ENCODE peak calls at places on chromosomes 13 and 19, in eight cellular contexts. K is left ventricle myocardium inferior, M is AG04450, Q is pancreas, C is heart right ventricle, Z is fibroblast of pulmonary artery, V is lower leg skin, L is Panc1. B is an unnamed sample.

GRCh38 chr13:20159646-20160345 is 1.1 kb downstream of the GJA3 start:
- DNase-seq in Z (peak), C (no peak), M (no peak), L (peak), V (no peak), Q (no peak), K (no peak), B (no peak)

GRCh38 chr13:114027046-114027760 is 53.3 kb upstream of the C13orf46 start:
- DNase-seq in M (no peak), Q (no peak), V (no peak), C (peak), K (peak), L (no peak), Z (no peak), B (peak)

GRCh38 chr19:46402725-46403124 is 10.6 kb downstream of the CCDC8 start:
- DNase-seq in Z (no peak), C (no peak), M (no peak), Q (no peak), L (no peak), K (no peak), V (no peak), B (no peak)

GRCh38 chr19:5434970-5435641 is 20.1 kb upstream of the ZNRF4 start:
- DNase-seq in M (peak), K (no peak), V (no peak), L (no peak), Z (peak), Q (no peak), C (no peak), B (no peak)

GRCh38 chr13:106499905-106500304 is 35.6 kb downstream of the EFNB2 start:
- DNase-seq in M (no peak), V (no peak), L (no peak), Z (peak), Q (no peak), K (no peak), C (no peak), B (no peak)

GRCh38 chr13:86681223-86681622 is 882.0 kb upstream of the SLITRK6 start:
- DNase-seq in Q (no peak), L (no peak), K (no peak), C (no peak), M (no peak), Z (no peak), V (no peak), B (no peak)

GRCh38 chr19:10074153-10074552 is 12.0 kb upstream of the SHFL start:
- DNase-seq in C (no peak), M (no peak), V (no peak), L (no peak), K (no peak), Q (no peak), Z (peak), B (no peak)

GRCh38 chr19:47284324-47284899 is 9.7 kb downstream of the INAFM1 start:
- DNase-seq in C (peak), M (peak), V (no peak), L (peak), Z (peak), Q (no peak), K (no peak), B (no peak)

GRCh38 chr19:3179739-3180293 is 1.2 kb downstream of the S1PR4 start:
- DNase-seq in Q (no peak), K (no peak), Z (no peak), L (no peak), V (no peak), C (no peak), M (no peak), B (no peak)

GRCh38 chr19:58586131-58586765 is 13.1 kb upstream of the MZF1 start:
- DNase-seq in K (no peak), Q (no peak), V (no peak), L (no peak), Z (no peak), M (no peak), C (no peak), B (peak)

GRCh38 chr19:531009-531752 is 379 bp upstream of the CDC34 start:
- DNase-seq in M (peak), C (peak), Q (peak), K (peak), Z (peak), L (no peak), V (no peak), B (peak)

GRCh38 chr19:532578-533484 is 1.3 kb downstream of the CDC34 start:
- DNase-seq in Q (peak), Z (peak), V (no peak), K (peak), C (peak), L (no peak), M (no peak), B (peak)

GRCh38 chr19:533485-534058 is 2.0 kb downstream of the CDC34 start:
- DNase-seq in L (no peak), M (no peak), K (no peak), C (no peak), Q (no peak), Z (no peak), V (no peak), B (peak)

GRCh38 chr19:531753-532571 is at the start of gene CDC34:
- DNase-seq in Z (no peak), M (no peak), Q (no peak), C (no peak), V (no peak), L (no peak), K (no peak), B (no peak)

GRCh38 chr19:530133-531008 is 1.2 kb upstream of the CDC34 start:
- DNase-seq in C (no peak), V (no peak), M (no peak), Z (no peak), K (no peak), Q (no peak), L (no peak), B (no peak)
- H3K4me3 ChIP-seq in C (peak), V (peak), M (peak), Z (peak), K (peak), Q (peak), L (peak), B (peak)

GRCh38 chr19:18021121-18021755 is 13.3 kb downstream of the ARRDC2 start:
- DNase-seq in C (peak), L (no peak), K (peak), M (no peak), Q (peak), V (peak), Z (peak), B (peak)
- H3K4me3 ChIP-seq in C (no peak), L (no peak), K (peak), M (no peak), Q (no peak), V (no peak), Z (no peak), B (no peak)

GRCh38 chr13:73073050-73073449 is 14.2 kb downstream of the KLF5 start:
- DNase-seq in Z (peak), Q (no peak), M (no peak), C (no peak), K (no peak), L (no peak), V (no peak), B (no peak)

GRCh38 chr13:73077867-73078266 is 19.1 kb downstream of the KLF5 start:
- DNase-seq in C (no peak), Z (no peak), V (no peak), Q (no peak), K (no peak), M (no peak), L (no peak), B (no peak)

GRCh38 chr13:73076013-73076412 is 17.2 kb downstream of the KLF5 start:
- DNase-seq in M (no peak), Z (no peak), L (no peak), V (no peak), C (no peak), K (no peak), Q (no peak), B (no peak)

GRCh38 chr13:73074101-73074500 is 15.3 kb downstream of the KLF5 start:
- DNase-seq in K (no peak), M (no peak), C (no peak), Q (no peak), L (no peak), Z (peak), V (no peak), B (no peak)

GRCh38 chr13:73075546-73075945 is 16.7 kb downstream of the KLF5 start:
- DNase-seq in V (no peak), Q (no peak), C (no peak), Z (no peak), L (no peak), K (no peak), M (no peak), B (no peak)
- H3K4me3 ChIP-seq in V (no peak), Q (no peak), C (no peak), Z (no peak), L (no peak), K (no peak), M (peak), B (no peak)

DNA sequence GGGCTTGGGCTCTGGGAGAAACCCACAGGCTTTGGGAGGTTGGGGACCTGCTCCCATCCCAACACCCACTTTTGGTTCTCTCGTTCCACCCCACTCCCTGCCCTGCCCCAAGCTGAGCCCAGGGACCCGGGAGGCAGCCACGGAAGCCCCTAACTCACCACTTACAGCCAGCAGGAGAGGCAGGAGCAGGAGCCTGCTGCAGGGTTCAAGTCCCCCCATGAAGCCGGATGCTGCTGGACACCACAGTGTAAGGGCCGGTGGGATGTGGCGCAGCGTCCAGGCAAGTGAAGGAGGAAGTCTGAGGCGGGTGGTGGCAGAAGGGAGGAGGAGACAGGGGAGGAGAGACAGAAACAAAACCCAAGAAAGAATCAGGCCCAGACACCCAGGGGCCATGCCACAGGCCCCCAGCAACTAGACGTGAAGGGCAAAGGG is at the start of gene TYROBP:
- DNase-seq in Z (no peak), L (no peak), Q (no peak), M (no peak), V (peak), C (peak), K (peak), B (peak)
- H3K4me3 ChIP-seq in Z (no peak), L (no peak), Q (no peak), M (no peak), V (peak), C (no peak), K (peak), B (no peak)

DNA sequence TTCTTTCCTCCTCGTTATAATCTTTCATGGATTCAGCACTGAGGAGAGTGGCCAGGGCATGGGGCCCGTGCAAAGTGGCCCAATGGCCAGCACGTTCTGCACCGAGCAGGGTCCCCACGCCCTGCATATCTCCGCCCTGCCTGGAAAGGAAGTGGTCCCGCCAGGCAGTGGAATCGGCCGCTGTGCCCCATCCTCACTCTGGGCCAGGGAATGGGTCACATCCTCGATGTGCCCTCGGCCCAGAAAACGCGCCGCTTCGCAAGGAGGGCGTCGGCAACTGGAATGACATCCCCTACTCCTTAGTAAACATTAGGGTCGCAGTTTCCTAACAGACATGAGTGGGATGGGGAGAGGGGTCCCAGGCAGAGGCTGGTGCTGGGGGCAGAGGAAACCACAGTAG is 90.7 kb downstream of the ZNF254 start:
- DNase-seq in V (no peak), L (no peak), Z (no peak), K (no peak), Q (no peak), M (no peak), C (no peak), B (no peak)
- H3K4me3 ChIP-seq in V (no peak), L (no peak), Z (no peak), K (no peak), Q (no peak), M (no peak), C (no peak), B (no peak)

GRCh38 chr19:50420127-50420526 is 1.4 kb downstream of the SPIB start:
- DNase-seq in Q (no peak), L (no peak), C (no peak), M (no peak), K (no peak), Z (no peak), V (no peak), B (no peak)
- H3K4me3 ChIP-seq in Q (no peak), L (no peak), C (no peak), M (no peak), K (no peak), Z (no peak), V (no peak), B (no peak)

GRCh38 chr19:13060233-13060963 is 42.3 kb downstream of the LYL1 start:
- DNase-seq in Q (peak), M (no peak), K (peak), L (no peak), V (no peak), Z (peak), C (no peak), B (peak)
- H3K4me3 ChIP-seq in Q (no peak), M (no peak), K (peak), L (no peak), V (no peak), Z (no peak), C (no peak), B (peak)

GRCh38 chr13:45046445-45046844 is 57.1 kb downstream of the GPALPP1 start:
- DNase-seq in L (no peak), M (no peak), C (no peak), Z (no peak), K (no peak), Q (no peak), V (no peak), B (no peak)
- H3K4me3 ChIP-seq in L (peak), M (no peak), C (peak), Z (peak), K (peak), Q (no peak), V (no peak), B (peak)

DNA sequence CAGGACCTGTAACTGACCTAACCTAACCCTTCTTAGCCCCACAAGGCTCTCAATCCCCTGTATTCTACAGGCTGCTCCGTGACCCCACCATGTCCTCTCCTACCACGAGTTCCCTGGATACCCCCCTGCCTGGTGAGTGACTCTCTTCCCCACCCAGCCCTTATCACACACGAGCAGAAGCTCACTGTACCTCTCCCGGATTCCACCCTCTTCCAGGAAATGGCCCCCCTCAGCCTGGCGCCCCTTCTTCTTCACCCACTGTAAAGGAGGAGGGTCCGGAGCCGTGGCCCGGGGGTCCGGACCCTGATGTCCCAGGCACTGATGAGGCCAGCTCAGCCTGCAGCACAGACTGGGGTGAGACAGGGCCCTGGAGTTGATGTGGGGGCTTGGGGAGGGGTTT is 1.3 kb downstream of the NR1H2 start:
- DNase-seq in V (no peak), C (no peak), M (no peak), Q (no peak), L (no peak), K (no peak), Z (no peak), B (no peak)
- H3K4me3 ChIP-seq in V (no peak), C (no peak), M (no peak), Q (no peak), L (no peak), K (peak), Z (no peak), B (no peak)

GRCh38 chr13:36601186-36601585 is 72.6 kb upstream of the SERTM1 start:
- DNase-seq in M (no peak), Z (no peak), K (no peak), L (no peak), Q (no peak), V (peak), C (no peak), B (no peak)
- H3K4me3 ChIP-seq in M (no peak), Z (no peak), K (no peak), L (no peak), Q (no peak), V (no peak), C (no peak), B (no peak)

B was measured in right cardiac atrium.